ENCODE peak calls at places on chromosomes 16 and 17, in five cellular contexts. F is tibial artery, P is ovary, L is fibroblast of lung, I is NB4. H is an unnamed sample.

GRCh38 chr17:60909405-60909804 is 231.8 kb downstream of the BCAS3 start:
- DNase-seq in F (no peak), P (no peak), L (peak), I (no peak), H (no peak)

GRCh38 chr17:32445976-32446375 is 1.7 kb downstream of the PSMD11 start:
- DNase-seq in F (no peak), P (no peak), L (peak), I (peak), H (peak)

GRCh38 chr16:82031116-82032084 is 3.7 kb upstream of the HSD17B2 start:
- DNase-seq in F (no peak), P (no peak), L (peak), I (peak), H (peak)

GRCh38 chr16:85330694-85331188 is 218.5 kb upstream of the CIBAR2 start:
- DNase-seq in F (peak), P (no peak), L (peak), I (peak), H (peak)

GRCh38 chr17:2101448-2102257 is 46.8 kb downstream of the HIC1 start:
- DNase-seq in F (no peak), P (no peak), L (peak), I (peak), H (no peak)

GRCh38 chr17:40331743-40332641 is 23.0 kb downstream of the RARA start:
- DNase-seq in F (peak), P (peak), L (peak), I (no peak), H (no peak)

GRCh38 chr16:89505204-89506112 is 2.7 kb upstream of the SPG7 start:
- DNase-seq in F (peak), P (peak), L (peak), I (peak), H (peak)

GRCh38 chr17:17682737-17683675 is 1.7 kb downstream of the RAI1 start:
- DNase-seq in F (peak), P (peak), L (peak), I (peak), H (peak)

GRCh38 chr17:60506312-60506711 is 19.7 kb downstream of the APPBP2 start:
- DNase-seq in F (no peak), P (no peak), L (peak), I (peak), H (peak)

GRCh38 chr17:56131431-56131830 is 21.8 kb upstream of the ANKFN1 start:
- DNase-seq in F (no peak), P (no peak), L (peak), I (no peak), H (no peak)

GRCh38 chr16:11393861-11394592 is 48.8 kb downstream of the RMI2 start:
- DNase-seq in F (no peak), P (no peak), L (no peak), I (no peak), H (no peak)

GRCh38 chr17:16432017-16432416 is 16.6 kb downstream of the TRPV2 start:
- DNase-seq in F (no peak), P (no peak), L (no peak), I (no peak), H (no peak)

GRCh38 chr17:8029121-8029520 is 9.7 kb upstream of the ALOX15B start:
- DNase-seq in F (no peak), P (no peak), L (peak), I (no peak), H (no peak)

GRCh38 chr16:12651765-12652531 is 151.7 kb downstream of the CPPED1 start:
- DNase-seq in F (no peak), P (no peak), L (no peak), I (no peak), H (no peak)

GRCh38 chr16:88381820-88382451 is 823 bp upstream of the ZNF469 start:
- DNase-seq in F (no peak), P (peak), L (no peak), I (no peak), H (no peak)

GRCh38 chr17:75683467-75684041 is 16.4 kb downstream of the SAP30BP start:
- DNase-seq in F (no peak), P (no peak), L (peak), I (peak), H (no peak)

GRCh38 chr17:81810892-81811704 is 7.1 kb downstream of the GCGR start:
- DNase-seq in F (no peak), P (no peak), L (no peak), I (no peak), H (no peak)

DNA sequence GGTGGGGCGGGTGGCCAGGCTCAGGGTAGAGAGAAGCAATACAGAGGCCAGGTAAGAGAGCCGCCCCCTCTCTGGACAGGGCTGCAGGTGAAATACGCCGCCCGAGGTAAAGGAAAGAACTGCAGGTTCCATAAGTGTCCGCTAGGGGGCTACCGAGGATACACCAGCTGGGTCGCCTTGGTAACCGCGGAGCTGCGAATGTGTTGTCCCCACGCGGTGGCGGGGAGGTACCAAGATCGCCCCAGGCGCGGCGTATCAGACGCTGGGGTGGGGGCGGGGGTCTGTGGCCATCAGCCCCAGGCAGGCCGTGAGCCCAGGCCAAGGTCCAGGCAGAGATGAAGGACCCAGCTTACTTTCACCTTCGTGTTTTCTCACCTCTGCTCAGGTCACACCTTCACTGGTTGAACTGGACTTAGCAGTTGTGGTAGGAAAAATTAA is 18.4 kb upstream of the ZFP90 start:
- DNase-seq in F (peak), P (peak), L (peak), I (peak), H (peak)
- H3K4me3 ChIP-seq in F (no peak), P (peak), L (peak), I (no peak), H (peak)

DNA sequence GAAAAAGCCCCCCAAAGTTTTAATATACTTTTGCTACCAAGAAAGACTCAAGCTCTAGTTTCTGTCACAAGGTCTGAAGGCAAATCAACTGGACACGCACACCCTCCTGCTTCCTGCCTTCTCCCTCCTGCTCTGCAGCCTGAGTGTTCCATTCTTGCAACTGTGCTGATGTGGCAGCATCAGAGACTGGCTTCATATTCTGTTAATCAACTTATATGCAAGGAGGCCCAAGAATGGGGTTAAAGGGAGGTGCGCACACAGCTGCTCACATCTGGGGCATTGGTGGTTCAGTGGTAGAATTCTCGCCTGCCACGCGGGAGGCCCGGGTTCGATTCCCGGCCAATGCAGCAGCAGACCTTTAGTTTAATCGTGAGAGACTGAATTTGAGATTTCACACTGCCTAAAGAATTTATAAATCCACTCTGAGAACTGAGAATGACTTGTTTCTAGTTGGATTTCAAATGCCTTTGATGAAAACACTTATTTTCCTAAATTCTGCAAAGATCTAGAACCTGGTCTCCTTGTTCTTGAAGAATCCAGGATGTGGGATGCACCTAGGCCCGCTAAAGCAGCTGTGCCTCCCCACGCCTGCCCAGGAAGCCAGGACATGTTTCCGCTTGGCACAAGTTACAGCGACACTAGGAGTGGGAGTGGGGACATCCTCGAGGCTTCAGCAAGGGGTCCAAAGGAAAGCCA is 11.6 kb downstream of the VAC14 start:
- DNase-seq in F (peak), P (peak), L (no peak), I (peak), H (peak)
- TF ChIP-seq CTCF in F (no peak), P (no peak), L (no peak), I (no peak), H (no peak)

GRCh38 chr17:13492351-13493122 is 109.2 kb downstream of the HS3ST3A1 start:
- DNase-seq in F (no peak), P (no peak), L (peak), I (no peak), H (no peak)
- H3K4me3 ChIP-seq in F (no peak), P (no peak), L (no peak), I (no peak), H (no peak)

GRCh38 chr17:70772761-70773160 is 603.4 kb downstream of the KCNJ2 start:
- DNase-seq in F (no peak), P (no peak), L (no peak), I (no peak), H (no peak)

GRCh38 chr17:70773210-70773609 is 603.9 kb downstream of the KCNJ2 start:
- DNase-seq in F (no peak), P (no peak), L (no peak), I (no peak), H (no peak)

GRCh38 chr17:70775667-70776066 is 606.3 kb downstream of the KCNJ2 start:
- DNase-seq in F (no peak), P (no peak), L (no peak), I (no peak), H (no peak)

GRCh38 chr17:70776446-70776845 is 607.1 kb downstream of the KCNJ2 start:
- DNase-seq in F (no peak), P (no peak), L (no peak), I (no peak), H (no peak)

GRCh38 chr17:70774339-70775110 is 605.2 kb downstream of the KCNJ2 start:
- DNase-seq in F (no peak), P (no peak), L (peak), I (no peak), H (no peak)
- TF ChIP-seq CTCF in F (no peak), P (no peak), L (no peak), I (no peak), H (no peak)

DNA sequence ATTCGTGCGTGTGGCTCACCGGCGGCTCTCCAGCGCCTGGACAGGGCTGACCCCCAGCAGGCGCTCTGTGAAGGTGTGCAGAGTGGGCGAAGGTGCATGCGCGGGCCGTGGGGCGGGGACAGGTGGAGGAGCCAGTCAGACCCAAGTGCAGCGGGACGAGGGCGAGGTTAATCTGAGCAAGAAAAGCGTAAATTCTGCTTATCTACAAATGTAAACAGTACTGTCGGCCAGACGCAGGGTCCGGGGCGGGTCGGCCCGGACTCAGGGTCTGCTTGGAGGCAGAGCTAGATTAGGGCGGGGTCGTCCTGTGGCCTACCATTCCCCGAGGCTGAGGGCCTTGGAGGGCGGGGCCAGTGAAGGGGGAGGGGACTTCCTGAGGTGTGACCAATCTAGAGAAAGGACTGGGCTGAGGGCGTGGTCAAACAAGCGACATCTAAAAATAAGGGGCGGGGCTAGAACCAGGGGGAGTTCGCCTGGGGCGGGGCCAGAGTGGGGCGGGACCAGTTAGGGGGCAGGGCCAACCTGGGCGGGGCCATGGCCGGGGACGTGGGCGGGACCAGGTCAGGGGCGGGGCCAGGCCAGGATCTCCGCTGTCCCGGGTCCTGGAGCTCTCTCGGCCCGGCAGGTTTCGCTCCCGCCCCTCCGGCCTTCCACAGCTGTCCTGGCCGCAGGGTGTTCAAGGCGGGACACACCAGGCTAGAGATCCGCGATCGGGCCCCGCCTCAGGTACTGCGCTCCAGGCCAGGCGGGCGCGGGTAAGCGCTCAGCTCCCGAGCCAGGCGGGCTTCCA is at the start of gene SEC14L5:
- DNase-seq in F (peak), P (peak), L (peak), I (peak), H (peak)
- H3K4me3 ChIP-seq in F (peak), P (peak), L (peak), I (no peak), H (peak)

GRCh38 chr16:1379863-1380174 is 28.1 kb downstream of the GNPTG start:
- DNase-seq in F (no peak), P (no peak), L (no peak), I (no peak), H (no peak)
- TF ChIP-seq CTCF in F (no peak), P (no peak), L (no peak), I (no peak), H (peak)

GRCh38 chr16:57694556-57695377 is at the start of gene DRC7:
- DNase-seq in F (peak), P (no peak), L (peak), I (peak), H (peak)
- H3K4me3 ChIP-seq in F (no peak), P (no peak), L (no peak), I (peak), H (no peak)